ENCODE peak calls at places on chromosomes 5 and 9, in five cellular contexts. R is GM12865, U is osteocyte, M is thyroid gland, X is fibroblast of villous mesenchyme. W is an unnamed sample.

GRCh38 chr9:130370226-130370625 is 74.5 kb upstream of the ASS1 start:
- DNase-seq in R (no peak), U (no peak), M (no peak), X (no peak), W (no peak)

GRCh38 chr9:126376903-126377342 is 50.3 kb downstream of the MVB12B start:
- DNase-seq in R (no peak), U (no peak), M (no peak), X (no peak), W (no peak)

GRCh38 chr9:130479587-130479986 is 34.8 kb downstream of the ASS1 start:
- DNase-seq in R (no peak), U (no peak), M (no peak), X (no peak), W (no peak)

GRCh38 chr9:74499770-74500583 is 2.8 kb downstream of the RORB start:
- DNase-seq in R (no peak), U (no peak), M (peak), X (peak), W (peak)

GRCh38 chr5:13917061-13917460 is 27.4 kb downstream of the DNAH5 start:
- DNase-seq in R (no peak), U (no peak), M (no peak), X (no peak), W (no peak)

GRCh38 chr5:159273923-159274322 is 10.8 kb downstream of the UBLCP1 start:
- DNase-seq in R (no peak), U (no peak), M (no peak), X (no peak), W (no peak)

GRCh38 chr5:58929726-58930125 is 346.9 kb downstream of the RAB3C start:
- DNase-seq in R (no peak), U (no peak), M (no peak), X (no peak), W (no peak)

GRCh38 chr5:41764650-41765049 is 105.6 kb downstream of the OXCT1 start:
- DNase-seq in R (no peak), U (no peak), M (no peak), X (no peak), W (no peak)

GRCh38 chr9:1005043-1005667 is 28.7 kb downstream of the DMRT3 start:
- DNase-seq in R (peak), U (no peak), M (peak), X (peak), W (peak)

GRCh38 chr9:111952559-111952958 is 55.9 kb downstream of the UGCG start:
- DNase-seq in R (no peak), U (no peak), M (no peak), X (peak), W (no peak)

GRCh38 chr5:87418506-87418905 is 5.8 kb upstream of the CCNH start:
- DNase-seq in R (no peak), U (no peak), M (no peak), X (no peak), W (no peak)

GRCh38 chr5:112742424-112742823 is 4.7 kb downstream of the APC start:
- DNase-seq in R (peak), U (no peak), M (no peak), X (peak), W (no peak)

GRCh38 chr9:97318433-97318832 is 11.0 kb downstream of the CCDC180 start:
- DNase-seq in R (no peak), U (no peak), M (no peak), X (no peak), W (no peak)

GRCh38 chr5:53478411-53479044 is 1.9 kb upstream of the FST start:
- DNase-seq in R (peak), U (no peak), M (peak), X (peak), W (peak)

GRCh38 chr9:133874061-133874638 is 118.0 kb downstream of the VAV2 start:
- DNase-seq in R (no peak), U (no peak), M (no peak), X (peak), W (no peak)

GRCh38 chr5:17878541-17878940 is 244.3 kb downstream of the TAF11L14 start:
- DNase-seq in R (no peak), U (no peak), M (no peak), X (no peak), W (no peak)

GRCh38 chr5:431001-431710 is 11.8 kb upstream of the EXOC3 start:
- DNase-seq in R (peak), U (peak), M (no peak), X (peak), W (peak)

GRCh38 chr5:151659001-151659754 is 27.5 kb downstream of the SPARC start:
- DNase-seq in R (peak), U (peak), M (peak), X (peak), W (peak)

GRCh38 chr5:177496111-177497010 is 1.0 kb downstream of the PDLIM7 start:
- DNase-seq in R (peak), U (peak), M (peak), X (peak), W (peak)

GRCh38 chr5:177497011-177497296 is 450 bp downstream of the PDLIM7 start:
- DNase-seq in R (no peak), U (no peak), M (no peak), X (no peak), W (no peak)

GRCh38 chr5:177493795-177494355 is 3.5 kb downstream of the PDLIM7 start:
- DNase-seq in R (no peak), U (no peak), M (no peak), X (no peak), W (no peak)

GRCh38 chr5:177494356-177495195 is 2.8 kb downstream of the PDLIM7 start:
- DNase-seq in R (peak), U (peak), M (peak), X (peak), W (no peak)

DNA sequence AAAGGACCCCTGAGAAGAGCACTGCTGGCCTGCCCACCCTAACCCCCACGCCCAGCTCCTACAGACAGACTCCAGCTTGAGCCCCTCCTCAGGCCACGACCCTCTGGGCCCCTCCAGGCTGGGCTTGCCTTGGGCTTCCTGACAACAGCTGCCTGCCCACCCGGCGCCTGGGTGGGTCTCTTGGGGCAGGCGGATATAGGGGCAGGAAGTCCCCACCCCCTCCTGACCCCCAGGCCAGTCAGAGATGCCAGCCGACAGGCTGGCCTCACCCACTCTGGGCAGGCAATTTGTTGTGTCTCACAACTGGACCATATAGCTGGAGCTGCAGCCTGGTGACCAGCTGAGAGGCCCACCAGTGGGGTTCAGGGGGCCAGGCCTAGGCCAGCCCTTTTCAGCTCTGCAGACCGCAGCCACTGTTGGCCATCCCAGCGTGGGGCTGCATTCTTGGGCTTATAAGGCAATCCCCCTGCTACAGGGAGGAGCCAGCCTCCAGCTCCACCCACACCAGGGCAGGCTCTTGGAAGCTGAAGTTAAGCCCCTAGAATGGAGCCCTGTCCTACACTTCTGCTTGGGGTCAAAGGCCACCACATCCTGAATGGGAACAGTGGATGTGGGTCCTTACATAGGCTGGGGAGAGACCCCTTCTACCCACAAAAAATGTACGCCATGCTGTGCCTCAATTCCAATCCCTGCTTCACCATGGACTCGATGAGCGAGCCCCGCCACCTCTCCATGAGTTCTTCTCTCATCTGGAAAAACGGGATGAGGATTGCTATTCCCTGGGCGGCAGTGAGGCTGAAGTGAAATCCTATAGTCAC is 2.0 kb downstream of the PDLIM7 start:
- DNase-seq in R (peak), U (peak), M (peak), X (peak), W (no peak)
- TF ChIP-seq CTCF in R (no peak), U (no peak), M (no peak), X (no peak), W (no peak)

GRCh38 chr5:132785355-132785754 is 8.3 kb upstream of the SEPTIN8 start:
- DNase-seq in R (peak), U (no peak), M (no peak), X (no peak), W (peak)
- TF ChIP-seq CTCF in R (no peak), U (no peak), M (no peak), X (no peak), W (no peak)

GRCh38 chr9:136665111-136665703 is 2.5 kb downstream of the EGFL7 start:
- DNase-seq in R (no peak), U (no peak), M (no peak), X (peak), W (peak)
- TF ChIP-seq CTCF in R (no peak), U (peak), M (peak), X (peak), W (no peak)

DNA sequence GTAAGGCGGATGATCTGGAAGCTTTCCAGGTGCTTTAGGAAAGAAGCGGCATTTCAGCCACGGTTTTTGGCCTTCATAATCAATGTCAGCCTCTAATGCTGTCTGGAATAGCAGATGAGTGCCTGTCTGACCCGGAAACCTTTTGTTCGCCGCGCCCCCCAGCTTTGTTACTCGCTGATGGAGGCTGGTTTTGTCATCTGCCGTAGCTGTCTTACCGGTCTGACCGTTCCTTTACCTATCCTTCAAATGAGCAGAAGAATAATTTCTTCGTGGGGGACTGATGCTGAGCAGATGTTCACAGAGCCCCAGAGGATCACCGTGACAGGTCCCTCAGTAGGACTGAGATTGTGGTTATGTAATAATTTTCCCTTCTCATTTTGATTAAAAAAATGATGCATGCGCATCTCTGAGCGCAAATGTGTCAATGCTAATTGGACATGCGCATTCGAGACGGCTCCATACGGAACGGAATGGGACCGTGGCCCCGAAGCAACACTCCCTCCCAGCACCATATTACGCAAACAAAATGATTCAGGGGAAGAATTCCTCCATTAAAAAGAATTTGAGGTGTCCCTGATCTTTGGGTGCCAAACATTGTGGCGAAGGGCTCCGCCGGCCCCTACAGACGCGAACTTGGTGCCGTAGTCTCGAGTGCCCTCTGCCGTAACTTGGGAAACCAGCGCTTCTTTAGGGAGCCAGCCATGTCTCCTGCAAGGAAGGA is 27.6 kb downstream of the TLX3 start:
- DNase-seq in R (peak), U (no peak), M (peak), X (peak), W (no peak)
- TF ChIP-seq CTCF in R (peak), U (peak), M (peak), X (peak), W (peak)

DNA sequence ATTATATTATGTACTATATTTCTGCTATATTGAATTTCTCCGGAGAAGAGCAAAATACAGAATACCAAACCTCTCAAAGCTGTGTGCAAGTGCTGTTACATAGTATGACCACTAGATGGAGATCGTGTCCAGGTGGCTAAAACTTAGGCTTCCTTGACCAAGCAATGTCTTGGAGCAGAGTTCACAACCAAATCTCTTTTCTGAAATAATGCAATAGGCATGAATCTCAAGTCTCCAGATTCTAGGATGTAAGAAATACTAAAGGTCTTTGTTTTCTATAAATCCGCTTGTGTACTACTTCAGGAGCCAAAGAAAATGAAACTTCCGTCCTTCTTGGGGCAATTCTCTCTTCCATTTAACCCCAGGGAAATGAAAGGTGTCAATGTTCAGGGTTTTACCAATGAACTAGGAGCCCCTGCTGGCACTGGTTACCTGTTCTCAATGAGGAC is 181.5 kb upstream of the RAI14 start:
- DNase-seq in R (peak), U (no peak), M (no peak), X (peak), W (peak)
- TF ChIP-seq CTCF in R (peak), U (peak), M (peak), X (peak), W (peak)

GRCh38 chr5:150545246-150545645 is 37.3 kb downstream of the NDST1 start:
- DNase-seq in R (no peak), U (no peak), M (no peak), X (no peak), W (no peak)

GRCh38 chr5:150542933-150543445 is 35.1 kb downstream of the NDST1 start:
- DNase-seq in R (no peak), U (no peak), M (peak), X (no peak), W (no peak)

GRCh38 chr5:150541397-150541675 is 33.4 kb downstream of the NDST1 start:
- DNase-seq in R (no peak), U (no peak), M (no peak), X (no peak), W (no peak)

GRCh38 chr5:150541895-150542294 is 34.0 kb downstream of the NDST1 start:
- DNase-seq in R (no peak), U (no peak), M (no peak), X (no peak), W (no peak)

GRCh38 chr5:150544606-150545219 is 36.8 kb downstream of the NDST1 start:
- DNase-seq in R (peak), U (no peak), M (peak), X (peak), W (peak)
- TF ChIP-seq CTCF in R (peak), U (peak), M (peak), X (peak), W (peak)

DNA sequence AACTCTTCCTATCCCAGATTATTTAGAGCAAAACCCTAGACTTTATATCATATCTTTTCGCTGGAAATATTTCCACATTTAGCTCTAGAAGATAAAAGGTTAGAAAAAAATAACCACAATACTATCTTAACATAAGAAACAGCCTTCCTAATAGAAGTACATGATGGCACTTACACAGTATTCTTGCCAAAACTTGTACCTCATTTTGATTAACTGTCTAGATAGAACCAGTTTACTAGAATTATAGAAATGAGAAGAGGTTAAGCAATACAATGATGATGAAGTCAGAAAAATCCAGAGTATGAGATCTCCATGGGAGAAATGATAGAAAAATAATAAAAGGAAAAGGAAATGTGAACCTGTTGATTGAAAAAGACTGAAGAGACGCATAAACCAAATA is 63.1 kb downstream of the SLC12A2 start:
- DNase-seq in R (no peak), U (no peak), M (no peak), X (no peak), W (no peak)
- TF ChIP-seq CTCF in R (no peak), U (no peak), M (no peak), X (no peak), W (no peak)

DNA sequence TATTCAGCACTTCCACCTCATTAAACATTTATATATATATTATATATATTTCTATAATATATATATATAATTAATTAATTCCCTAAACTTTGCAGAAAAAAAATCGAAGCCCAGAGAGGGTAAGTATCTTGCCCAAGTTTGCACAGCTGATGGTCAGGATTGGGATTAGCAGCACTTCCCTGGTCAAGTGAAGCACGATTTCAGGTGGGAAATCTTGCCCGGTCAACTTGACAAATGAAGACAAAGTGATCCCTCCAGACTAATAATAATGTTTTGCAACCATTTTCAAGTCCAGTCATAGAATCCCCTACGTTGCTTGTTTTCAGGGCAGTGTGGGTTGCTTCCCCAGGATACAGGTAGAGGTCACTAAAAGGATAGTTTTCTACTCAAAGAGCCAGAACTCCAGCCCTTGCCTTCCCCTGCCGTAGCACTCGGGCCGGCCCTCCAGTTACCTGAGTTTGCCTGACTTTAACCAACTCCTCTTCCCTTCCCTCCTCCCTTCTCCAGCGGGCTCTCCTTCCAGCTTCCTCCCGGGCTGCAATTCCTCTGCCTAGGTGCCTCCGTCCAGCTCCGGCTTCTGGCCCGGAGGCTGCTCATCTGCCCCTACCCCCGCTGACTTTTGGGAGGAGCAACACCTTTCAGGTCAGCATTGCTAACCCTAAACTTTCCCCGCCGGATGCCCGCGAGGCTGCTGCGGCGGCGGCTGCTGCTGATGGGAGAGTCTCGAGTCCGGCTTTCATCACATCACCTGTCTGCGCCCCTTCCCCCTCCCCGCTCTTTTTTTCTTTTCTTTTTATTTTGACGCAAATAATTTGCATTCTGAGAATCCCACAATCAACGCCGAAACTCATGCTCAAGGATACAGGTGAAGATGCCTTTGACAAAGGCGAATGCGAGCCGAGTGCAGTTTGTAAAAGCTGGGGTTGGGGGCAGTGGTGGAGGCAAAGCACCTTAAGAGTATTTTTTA is 928 bp downstream of the PRLR start:
- DNase-seq in R (peak), U (no peak), M (peak), X (peak), W (peak)
- TF ChIP-seq CTCF in R (peak), U (no peak), M (peak), X (no peak), W (peak)

W was measured in GM13976.